ENCODE peak calls at places on chromosomes 4 and X, in six cellular contexts. E is IMR-90, W is mesenchymal stem cell, X is H1, Z is mesendoderm, B is trophoblast cell. N is an unnamed sample.

GRCh38 chrX:23765449-23765848 is 17.5 kb upstream of the SAT1 start:
- DNase-seq in E (peak), W (no peak), X (no peak), Z (no peak), B (no peak), N (no peak)

GRCh38 chrX:21993265-21993664 is 38.9 kb upstream of the PHEX start:
- DNase-seq in E (no peak), W (no peak), X (no peak), Z (no peak), B (no peak), N (no peak)

GRCh38 chr4:153335665-153336064 is 8.8 kb upstream of the MND1 start:
- DNase-seq in E (peak), W (peak), X (no peak), Z (no peak), B (no peak), N (no peak)

GRCh38 chr4:168569066-168569908 is 72.4 kb downstream of the PALLD start:
- DNase-seq in E (no peak), W (no peak), X (no peak), Z (peak), B (no peak), N (no peak)

GRCh38 chr4:94739741-94740140 is 18.0 kb upstream of the BMPR1B start:
- DNase-seq in E (no peak), W (no peak), X (no peak), Z (no peak), B (no peak), N (no peak)

GRCh38 chr4:126242679-126243390 is 928.1 kb downstream of the FAT4 start:
- DNase-seq in E (no peak), W (no peak), X (no peak), Z (no peak), B (no peak), N (no peak)

GRCh38 chrX:29858714-29859113 is 356.6 kb upstream of the MAGEB2 start:
- DNase-seq in E (peak), W (no peak), X (no peak), Z (no peak), B (no peak), N (no peak)

GRCh38 chrX:12446342-12447075 is 308.2 kb downstream of the FRMPD4 start:
- DNase-seq in E (peak), W (peak), X (no peak), Z (no peak), B (peak), N (no peak)

GRCh38 chr4:52052475-52052780 is 1.3 kb downstream of the SPATA18 start:
- DNase-seq in E (peak), W (peak), X (no peak), Z (peak), B (no peak), N (no peak)

GRCh38 chrX:17377047-17377692 is 2.2 kb downstream of the NHS start:
- DNase-seq in E (peak), W (no peak), X (no peak), Z (peak), B (peak), N (peak)

GRCh38 chr4:7370038-7370437 is 64.7 kb downstream of the PSAPL1 start:
- DNase-seq in E (no peak), W (no peak), X (no peak), Z (no peak), B (no peak), N (no peak)
- H4K8ac ChIP-seq in E (no peak), W (no peak), X (no peak), Z (no peak), B (no peak), N (no peak)

DNA sequence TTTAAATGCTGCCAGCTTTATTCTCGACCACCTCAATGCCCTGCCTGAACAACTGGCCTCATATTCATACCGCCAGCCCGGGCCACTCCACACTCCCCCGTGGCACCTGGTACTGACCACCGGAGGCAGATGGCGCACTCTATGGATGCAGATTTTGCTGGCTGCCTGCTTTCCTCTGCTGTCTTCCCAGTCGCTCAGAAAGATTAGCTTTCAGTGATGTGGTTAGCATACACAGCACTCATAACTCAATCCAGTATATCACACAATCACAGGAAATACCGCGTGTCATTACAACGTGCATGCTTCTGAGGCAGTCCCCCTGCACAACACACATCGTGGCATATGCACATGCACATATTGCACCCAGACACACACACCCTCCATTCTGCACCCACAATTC is 147.2 kb upstream of the BCOR start:
- DNase-seq in E (peak), W (peak), X (no peak), Z (no peak), B (no peak), N (no peak)
- H3K4me3 ChIP-seq in E (no peak), W (no peak), X (no peak), Z (no peak), B (no peak), N (no peak)

GRCh38 chr4:15847746-15848145 is 69.6 kb downstream of the CD38 start:
- DNase-seq in E (no peak), W (no peak), X (no peak), Z (no peak), B (no peak), N (no peak)
- H3K4me2 ChIP-seq in E (no peak), W (no peak), X (no peak), Z (no peak), B (no peak), N (no peak)

GRCh38 chrX:1059576-1060561 is 152.6 kb downstream of the CRLF2 start:
- DNase-seq in E (no peak), W (no peak), X (no peak), Z (no peak), B (no peak), N (no peak)
- H4K8ac ChIP-seq in E (no peak), W (no peak), X (peak), Z (no peak), B (no peak), N (no peak)

DNA sequence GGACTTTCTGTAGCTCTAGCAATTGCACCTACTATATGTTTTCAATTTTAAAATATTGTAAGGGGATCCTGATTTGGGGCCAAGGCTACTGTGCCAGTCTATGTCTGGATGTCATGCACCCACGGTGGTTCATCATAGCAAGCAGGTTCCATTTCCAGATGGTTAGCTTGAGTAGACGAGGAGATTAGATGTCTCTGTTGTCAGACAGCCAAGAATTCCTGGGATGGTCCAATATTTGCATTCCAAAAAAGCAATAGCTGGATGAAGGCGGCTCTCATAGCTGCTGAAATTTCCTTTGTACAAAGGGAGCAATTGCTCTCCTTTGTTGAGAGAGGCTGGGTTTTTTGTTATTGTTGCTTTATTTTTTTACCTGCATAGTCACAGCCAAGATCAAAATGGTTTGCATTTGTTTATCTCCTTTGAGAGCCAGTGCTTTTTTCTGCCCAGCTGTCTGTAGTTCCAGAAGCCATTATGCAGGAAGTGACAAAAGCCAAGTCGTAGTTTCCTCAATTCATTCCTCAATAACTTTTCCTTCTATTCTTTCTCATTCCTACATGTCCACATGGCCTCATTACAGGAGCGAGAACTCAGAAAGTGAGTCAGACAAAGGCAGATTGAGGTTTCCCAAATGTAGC is 107.9 kb downstream of the MMRN1 start:
- DNase-seq in E (no peak), W (no peak), X (no peak), Z (no peak), B (no peak), N (no peak)
- H3K4me3 ChIP-seq in E (no peak), W (no peak), X (no peak), Z (no peak), B (no peak), N (no peak)